ENCODE peak calls at places on chromosomes 7 and 10, in five cellular contexts. Z is A549, Y is H1, X is right lobe of liver, R is erythroblast. J is an unnamed sample.

GRCh38 chr7:155506854-155507337 is 39.5 kb downstream of the CNPY1 start:
- DNase-seq in R (no peak), Y (no peak), Z (peak), X (no peak), J (no peak)

GRCh38 chr7:139479620-139480019 is 3.9 kb downstream of the KLRG2 start:
- DNase-seq in X (no peak), Y (no peak), Z (no peak), R (no peak), J (no peak)

GRCh38 chr7:25075459-25075858 is 49.6 kb downstream of the CYCS start:
- DNase-seq in Y (no peak), X (no peak), Z (no peak), R (no peak), J (no peak)

GRCh38 chr7:40761757-40762342 is 627.0 kb downstream of the SUGCT start:
- DNase-seq in R (no peak), Y (no peak), X (no peak), Z (no peak), J (no peak)

GRCh38 chr10:132860527-132860926 is 74.6 kb upstream of the NKX6-2 start:
- DNase-seq in X (peak), Y (peak), Z (no peak), R (no peak), J (no peak)

GRCh38 chr10:99530108-99531025 is 2.4 kb upstream of the NKX2-3 start:
- DNase-seq in X (no peak), Z (no peak), Y (peak), R (peak), J (no peak)

GRCh38 chr10:102534333-102534732 is 30.6 kb downstream of the SUFU start:
- DNase-seq in R (no peak), Y (no peak), Z (no peak), X (no peak), J (no peak)

GRCh38 chr10:131049051-131049450 is 262.5 kb downstream of the TCERG1L start:
- DNase-seq in X (no peak), Z (no peak), R (no peak), Y (peak), J (no peak)

GRCh38 chr7:29457141-29457561 is 106.5 kb upstream of the PRR15 start:
- DNase-seq in R (no peak), Z (no peak), X (no peak), Y (no peak), J (no peak)

GRCh38 chr10:103502849-103503660 is 9.6 kb downstream of the NEURL1 start:
- DNase-seq in X (no peak), Z (no peak), Y (no peak), R (no peak), J (no peak)

GRCh38 chr10:82358486-82359097 is 483.6 kb downstream of the NRG3 start:
- DNase-seq in Z (no peak), X (no peak), Y (no peak), R (no peak), J (no peak)

GRCh38 chr10:46528171-46528671 is 28.2 kb downstream of the GPRIN2 start:
- DNase-seq in R (no peak), Z (no peak), X (peak), Y (no peak), J (no peak)

GRCh38 chr7:101216860-101217387 is 457 bp downstream of the PLOD3 start:
- DNase-seq in X (no peak), R (peak), Y (no peak), Z (no peak), J (no peak)

GRCh38 chr7:141737118-141737835 is 881 bp upstream of the SSBP1 start:
- DNase-seq in R (peak), Y (no peak), X (peak), Z (no peak), J (no peak)

GRCh38 chr7:139680676-139681462 is 96.9 kb downstream of the HIPK2 start:
- DNase-seq in Y (no peak), Z (peak), X (no peak), R (peak), J (no peak)

GRCh38 chr7:100675581-100676350 is 2.2 kb downstream of the GNB2 start:
- DNase-seq in Z (no peak), R (peak), X (peak), Y (peak), J (peak)

DNA sequence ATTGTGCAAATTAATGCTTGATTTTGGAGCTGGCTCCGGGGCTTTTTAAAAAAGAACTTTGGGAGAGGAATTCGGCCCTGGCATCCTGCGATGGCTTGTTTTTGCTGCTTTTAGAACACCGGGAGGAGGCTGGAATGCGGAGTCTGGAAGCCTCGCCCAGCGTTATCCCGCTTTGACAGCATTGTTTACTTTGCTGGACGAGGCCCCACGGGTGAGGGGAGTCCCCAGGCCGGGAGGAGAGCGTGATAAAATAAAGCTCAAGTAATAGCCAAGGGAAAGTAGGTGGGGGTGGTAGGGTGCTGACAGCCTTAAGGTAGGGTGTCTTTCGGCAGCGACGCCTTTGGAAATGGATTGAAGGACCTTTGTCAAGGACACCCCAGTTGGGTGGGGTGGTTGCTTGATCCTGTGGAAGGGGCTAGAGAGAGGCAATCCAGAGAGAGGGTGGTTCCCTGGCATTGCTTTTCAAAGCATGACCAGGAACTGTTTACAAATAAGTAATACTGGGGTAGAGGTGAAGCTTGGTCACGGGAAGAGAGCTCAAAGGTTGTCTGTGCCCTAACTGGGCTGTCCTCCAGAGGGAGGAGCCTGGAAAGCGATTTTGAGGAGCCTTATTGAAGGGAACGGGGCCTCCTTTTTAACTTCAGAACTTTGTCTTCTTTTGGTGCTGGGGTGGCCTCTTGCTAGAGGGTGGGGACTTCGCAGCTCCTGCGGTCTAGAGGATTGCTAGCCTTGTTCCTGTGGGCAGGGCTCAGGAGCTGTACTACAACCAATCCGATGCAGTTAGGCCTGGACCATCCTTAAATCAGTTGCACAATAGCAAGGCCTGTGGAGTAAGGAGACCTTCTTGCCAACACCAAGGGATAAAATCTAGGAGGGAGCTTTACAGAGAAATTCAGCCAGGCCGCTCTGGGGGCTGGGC is 1.2 kb downstream of the EIF4EBP2 start:
- DNase-seq in Z (peak), R (peak), Y (no peak), X (peak), J (no peak)
- TF ChIP-seq POLR2A in Z (no peak), R (peak), Y (peak), X (peak), J (no peak)

DNA sequence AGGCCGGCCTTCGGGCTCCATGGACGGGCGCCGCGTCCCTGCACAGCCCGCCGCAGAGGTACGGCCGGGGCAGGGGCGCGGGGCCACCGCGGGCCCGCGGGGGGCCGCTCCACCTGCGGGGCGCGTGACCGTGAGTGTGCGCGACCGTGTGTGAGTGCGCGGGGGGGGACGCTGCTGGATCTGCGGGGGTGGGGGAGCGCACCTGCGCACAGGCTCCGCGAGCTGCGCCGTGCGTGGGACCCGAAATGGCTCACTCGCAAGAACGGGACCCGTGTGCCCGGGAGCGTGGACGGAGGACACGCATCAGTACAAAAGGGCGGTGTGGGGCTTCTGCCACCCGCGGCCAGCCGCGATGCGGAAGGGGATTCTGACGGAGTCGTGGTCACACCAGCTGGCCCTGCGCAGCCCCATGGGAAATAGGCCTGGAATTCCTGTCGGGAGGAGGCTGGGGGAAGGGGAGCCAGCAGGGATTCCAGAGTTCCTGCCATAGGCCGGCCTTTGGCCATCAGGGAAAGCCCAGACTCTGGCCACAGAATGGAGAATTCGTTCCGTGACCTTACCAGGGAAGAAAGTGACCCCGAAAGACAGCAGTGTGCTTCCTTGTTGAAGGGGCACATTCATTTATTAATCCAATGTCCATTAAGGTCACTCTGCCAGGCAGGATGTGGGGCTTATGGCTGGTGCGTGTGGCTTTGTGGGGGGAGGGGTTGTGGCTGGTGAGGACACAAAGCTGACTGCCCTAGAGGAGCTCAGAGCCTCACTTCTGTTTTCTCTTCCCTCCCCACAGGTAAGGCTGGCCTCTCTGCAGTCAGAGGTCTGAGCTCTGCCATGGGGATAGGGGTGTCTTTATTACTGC is 490 bp downstream of the REPIN1 start:
- DNase-seq in R (peak), Z (peak), X (peak), Y (peak), J (peak)
- TF ChIP-seq POLR2A in R (peak), Z (no peak), X (no peak), Y (peak), J (peak)

DNA sequence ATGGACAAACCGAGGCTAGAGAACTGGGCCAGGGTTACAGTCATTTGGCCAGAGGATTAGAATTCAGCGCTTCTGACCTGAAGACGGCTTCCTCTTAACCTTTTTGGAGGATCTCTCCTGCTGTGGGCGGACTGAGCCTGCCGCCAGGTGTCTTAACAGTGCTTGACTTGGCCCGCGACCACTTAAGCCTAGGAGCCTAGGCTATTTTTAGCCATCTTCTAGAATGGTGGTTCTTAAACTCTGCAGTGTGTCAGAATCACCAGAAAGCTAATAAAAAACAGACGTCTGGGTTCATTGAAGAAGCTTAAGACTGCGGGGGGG is 722 bp downstream of the MDH2 start:
- DNase-seq in Y (peak), X (no peak), Z (peak), R (no peak), J (peak)
- TF ChIP-seq POLR2A in Y (no peak), X (no peak), Z (no peak), R (no peak), J (no peak)

DNA sequence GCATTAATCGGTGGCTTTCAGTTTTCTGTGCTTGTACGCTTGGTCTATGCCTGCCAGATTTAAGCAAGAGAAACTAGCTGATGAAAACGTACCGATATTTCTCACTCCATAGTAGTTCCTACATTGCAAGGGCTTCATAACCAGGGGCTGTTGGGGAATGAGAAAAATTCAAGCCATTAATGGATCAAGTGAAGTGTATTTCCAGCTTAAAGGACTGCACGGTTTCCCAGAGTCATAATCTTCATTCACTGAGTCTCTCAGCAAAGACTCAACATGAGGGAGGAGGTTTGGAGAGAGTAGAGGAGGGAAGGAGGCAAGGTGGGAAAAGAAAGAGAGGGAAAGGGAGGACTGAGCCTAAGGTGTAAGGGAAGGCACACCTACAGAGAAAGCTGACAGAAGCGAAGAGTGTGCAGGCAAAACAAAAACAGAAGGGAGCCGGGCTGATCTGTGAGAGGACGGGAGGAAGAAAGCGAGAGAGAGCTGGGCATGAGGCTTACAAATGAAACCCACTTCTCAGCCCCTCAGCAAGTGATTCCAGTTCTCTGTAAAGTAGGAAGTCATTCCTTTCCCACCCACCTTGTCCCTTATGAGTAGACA is 622 bp downstream of the GIMAP2 start:
- DNase-seq in Z (no peak), X (no peak), R (no peak), Y (no peak), J (no peak)
- TF ChIP-seq POLR2A in Z (no peak), X (no peak), R (no peak), Y (no peak), J (no peak)

J was measured in GM12891.